ENCODE peak calls at places on chromosomes 7 and 10, in five cellular contexts. One of them, this sample, is unnamed.

GRCh38 chr7:132309102-132309805 is 267.0 kb downstream of the PLXNA4 start:
- DNase-seq in sigmoid colon: no peak
- DNase-seq in CD4-positive, alpha-beta memory T cell: no peak
- DNase-seq in epithelial cell of esophagus: no peak
- DNase-seq in BJ: no peak
- DNase-seq in this sample: no peak

GRCh38 chr10:110150981-110151380 is 56.4 kb upstream of the MXI1 start:
- DNase-seq in sigmoid colon: no peak
- DNase-seq in CD4-positive, alpha-beta memory T cell: no peak
- DNase-seq in epithelial cell of esophagus: no peak
- DNase-seq in BJ: no peak
- DNase-seq in this sample: no peak

GRCh38 chr7:50679218-50680007 is 103.3 kb downstream of the GRB10 start:
- DNase-seq in sigmoid colon: no peak
- DNase-seq in CD4-positive, alpha-beta memory T cell: peak; percentile 56
- DNase-seq in epithelial cell of esophagus: peak; percentile 60
- DNase-seq in BJ: no peak
- DNase-seq in this sample: no peak

GRCh38 chr10:25068152-25069058 is 52.0 kb downstream of the THNSL1 start:
- DNase-seq in sigmoid colon: no peak
- DNase-seq in CD4-positive, alpha-beta memory T cell: no peak
- DNase-seq in epithelial cell of esophagus: peak; percentile 100
- DNase-seq in BJ: no peak
- DNase-seq in this sample: no peak

GRCh38 chr7:106281919-106282318 is 2.9 kb downstream of the NAMPT start:
- DNase-seq in sigmoid colon: no peak
- DNase-seq in CD4-positive, alpha-beta memory T cell: no peak
- DNase-seq in epithelial cell of esophagus: no peak
- DNase-seq in BJ: no peak
- DNase-seq in this sample: no peak

GRCh38 chr7:132183822-132184380 is 392.4 kb downstream of the PLXNA4 start:
- DNase-seq in sigmoid colon: peak; percentile 50
- DNase-seq in CD4-positive, alpha-beta memory T cell: no peak
- DNase-seq in epithelial cell of esophagus: no peak
- DNase-seq in BJ: no peak
- DNase-seq in this sample: no peak

GRCh38 chr10:60978287-60979115 is 34.5 kb upstream of the RHOBTB1 start:
- DNase-seq in sigmoid colon: no peak
- DNase-seq in CD4-positive, alpha-beta memory T cell: no peak
- DNase-seq in epithelial cell of esophagus: peak; percentile 58
- DNase-seq in BJ: no peak
- DNase-seq in this sample: no peak

GRCh38 chr10:17290226-17290625 is 62.2 kb downstream of the VIM start:
- DNase-seq in sigmoid colon: no peak
- DNase-seq in CD4-positive, alpha-beta memory T cell: peak; percentile 13
- DNase-seq in epithelial cell of esophagus: peak; percentile 66
- DNase-seq in BJ: no peak
- DNase-seq in this sample: no peak

GRCh38 chr7:95772771-95773581 is 622 bp downstream of the DYNC1I1 start:
- DNase-seq in sigmoid colon: peak; percentile 91
- DNase-seq in CD4-positive, alpha-beta memory T cell: no peak
- DNase-seq in epithelial cell of esophagus: peak; percentile 16
- DNase-seq in BJ: no peak
- DNase-seq in this sample: no peak

GRCh38 chr10:15035385-15036301 is 8.1 kb upstream of the OLAH start:
- DNase-seq in sigmoid colon: no peak
- DNase-seq in CD4-positive, alpha-beta memory T cell: no peak
- DNase-seq in epithelial cell of esophagus: no peak
- DNase-seq in BJ: no peak
- DNase-seq in this sample: no peak

GRCh38 chr7:127920787-127921438 is 110.3 kb downstream of the LRRC4 start:
- DNase-seq in sigmoid colon: no peak
- DNase-seq in CD4-positive, alpha-beta memory T cell: no peak
- DNase-seq in epithelial cell of esophagus: peak; percentile 41
- DNase-seq in BJ: peak; percentile 55
- DNase-seq in this sample: no peak

GRCh38 chr7:6530626-6531491 is 20.4 kb downstream of the GRID2IP start:
- DNase-seq in sigmoid colon: no peak
- DNase-seq in CD4-positive, alpha-beta memory T cell: peak; percentile 15
- DNase-seq in epithelial cell of esophagus: peak; percentile 13
- DNase-seq in BJ: no peak
- DNase-seq in this sample: no peak

GRCh38 chr7:91569702-91570457 is 305.6 kb downstream of the FZD1 start:
- DNase-seq in sigmoid colon: no peak
- DNase-seq in CD4-positive, alpha-beta memory T cell: no peak
- DNase-seq in epithelial cell of esophagus: peak; percentile 49
- DNase-seq in BJ: no peak
- DNase-seq in this sample: no peak

GRCh38 chr10:59991661-59992060 is 85.3 kb upstream of the CCDC6 start:
- DNase-seq in sigmoid colon: peak; percentile 71
- DNase-seq in CD4-positive, alpha-beta memory T cell: no peak
- DNase-seq in epithelial cell of esophagus: peak; percentile 88
- DNase-seq in BJ: peak; percentile 5
- DNase-seq in this sample: no peak

GRCh38 chr10:100327007-100327700 is 2.9 kb downstream of the PKD2L1 start:
- DNase-seq in sigmoid colon: no peak
- DNase-seq in CD4-positive, alpha-beta memory T cell: no peak
- DNase-seq in epithelial cell of esophagus: no peak
- DNase-seq in BJ: no peak
- DNase-seq in this sample: peak; percentile 82
- H3K4me3 ChIP-seq in sigmoid colon: no peak overlapping the region
- H3K4me3 ChIP-seq in CD4-positive, alpha-beta memory T cell: no peak overlapping the region
- H3K4me3 ChIP-seq in epithelial cell of esophagus: no peak overlapping the region
- H3K4me3 ChIP-seq in BJ: no peak overlapping the region
- H3K4me3 ChIP-seq in this sample: no peak overlapping the region

DNA sequence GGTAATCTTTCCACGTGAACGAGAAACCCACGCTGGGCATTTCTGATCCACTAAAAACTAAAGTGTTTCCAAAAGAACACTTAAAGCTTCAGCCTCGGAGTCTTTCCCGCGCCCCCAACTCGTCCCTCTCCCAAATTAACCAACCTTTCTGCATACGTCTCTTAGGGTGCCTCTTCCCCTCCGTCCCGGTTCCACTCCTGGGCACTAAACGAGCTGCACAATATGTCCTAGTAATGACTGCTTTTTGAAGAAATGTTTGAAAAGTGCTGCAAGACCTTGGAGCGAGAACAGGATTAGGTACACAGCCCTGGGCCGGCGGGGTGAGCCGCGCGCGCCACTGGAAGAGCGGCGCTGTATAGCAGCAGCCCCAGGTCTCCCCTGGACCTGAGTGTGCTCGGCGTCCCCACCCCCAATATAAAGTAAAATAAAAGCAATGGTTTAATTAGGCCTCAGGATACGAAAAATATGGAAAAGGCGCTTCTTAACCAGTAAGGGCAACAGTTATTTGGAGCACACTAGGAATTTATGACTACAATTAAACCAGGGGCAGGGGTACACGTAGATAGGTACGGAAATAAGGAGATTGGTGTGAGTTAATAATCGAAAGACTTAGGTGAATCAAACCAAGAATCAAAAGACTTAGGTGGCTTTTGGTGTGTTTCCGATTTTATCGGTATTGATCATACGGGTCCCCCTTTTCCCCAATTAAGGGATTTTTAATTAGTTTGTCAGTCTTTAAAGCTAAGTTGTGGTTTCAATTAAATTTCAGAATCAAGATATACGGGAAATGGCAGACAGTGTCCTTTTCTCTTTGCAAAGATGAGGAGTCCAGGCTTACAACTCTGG is 1.9 kb downstream of the TET1 start:
- DNase-seq in sigmoid colon: no peak
- DNase-seq in CD4-positive, alpha-beta memory T cell: no peak
- DNase-seq in epithelial cell of esophagus: peak; percentile 11
- DNase-seq in BJ: no peak
- DNase-seq in this sample: no peak
- H3K4me3 ChIP-seq in sigmoid colon: peak overlapping the region; percentile 75
- H3K4me3 ChIP-seq in CD4-positive, alpha-beta memory T cell: no peak overlapping the region
- H3K4me3 ChIP-seq in epithelial cell of esophagus: no peak overlapping the region
- H3K4me3 ChIP-seq in BJ: peak overlapping the region; percentile 77
- H3K4me3 ChIP-seq in this sample: no peak overlapping the region

DNA sequence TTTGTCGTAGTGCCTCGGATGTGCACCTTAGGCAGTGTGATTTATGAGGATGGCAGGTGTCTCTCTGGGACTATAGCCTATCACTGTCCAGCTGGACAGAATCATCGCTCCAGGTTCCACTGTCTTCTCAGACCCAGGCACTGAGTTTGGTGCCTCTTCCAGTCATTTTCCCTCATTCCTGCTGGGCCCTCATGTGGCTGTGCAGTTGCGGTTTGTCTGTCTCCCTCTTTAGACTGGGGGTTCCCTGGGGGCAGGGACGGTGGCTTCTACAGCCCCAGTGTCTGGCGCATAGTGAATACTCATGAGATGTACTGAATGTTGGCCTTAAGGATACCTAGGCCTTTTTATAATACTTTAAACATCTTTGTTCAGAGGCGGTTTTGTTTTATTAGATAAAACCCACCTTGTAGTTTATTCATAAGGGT is 28.9 kb downstream of the CCM2 start:
- DNase-seq in sigmoid colon: no peak
- DNase-seq in CD4-positive, alpha-beta memory T cell: no peak
- DNase-seq in epithelial cell of esophagus: no peak
- DNase-seq in BJ: no peak
- DNase-seq in this sample: no peak
- H3K4me3 ChIP-seq in sigmoid colon: no peak overlapping the region
- H3K4me3 ChIP-seq in CD4-positive, alpha-beta memory T cell: peak overlapping the region; percentile 97
- H3K4me3 ChIP-seq in epithelial cell of esophagus: no peak overlapping the region
- H3K4me3 ChIP-seq in BJ: no peak overlapping the region
- H3K4me3 ChIP-seq in this sample: peak overlapping the region; percentile 58

DNA sequence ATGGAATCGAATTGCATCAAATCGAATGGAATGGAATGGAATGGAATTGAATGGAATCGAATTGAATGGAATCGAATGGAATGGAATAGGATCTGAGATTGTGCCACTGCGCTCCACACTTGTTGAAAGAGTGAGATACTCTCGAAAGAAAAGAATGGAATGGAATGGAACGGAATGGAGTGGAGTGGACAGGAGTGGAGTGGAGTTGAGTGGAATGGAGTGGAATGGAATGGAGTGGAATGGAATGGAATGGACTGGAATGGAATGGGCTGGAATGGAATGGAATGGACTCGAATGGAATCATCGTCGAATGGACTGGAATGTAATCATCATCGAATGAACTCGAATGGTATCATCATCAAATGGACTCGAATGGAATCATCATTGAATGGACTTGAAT is 38.0 kb downstream of the ZNF716 start:
- DNase-seq in sigmoid colon: no peak
- DNase-seq in CD4-positive, alpha-beta memory T cell: no peak
- DNase-seq in epithelial cell of esophagus: no peak
- DNase-seq in BJ: no peak
- DNase-seq in this sample: no peak
- H3K4me3 ChIP-seq in sigmoid colon: no peak overlapping the region
- H3K4me3 ChIP-seq in CD4-positive, alpha-beta memory T cell: no peak overlapping the region
- H3K4me3 ChIP-seq in epithelial cell of esophagus: no peak overlapping the region
- H3K4me3 ChIP-seq in BJ: no peak overlapping the region
- H3K4me3 ChIP-seq in this sample: no peak overlapping the region

GRCh38 chr10:82576093-82576492 is 701.1 kb downstream of the NRG3 start:
- DNase-seq in sigmoid colon: no peak
- DNase-seq in CD4-positive, alpha-beta memory T cell: no peak
- DNase-seq in epithelial cell of esophagus: no peak
- DNase-seq in BJ: no peak
- DNase-seq in this sample: no peak

DNA sequence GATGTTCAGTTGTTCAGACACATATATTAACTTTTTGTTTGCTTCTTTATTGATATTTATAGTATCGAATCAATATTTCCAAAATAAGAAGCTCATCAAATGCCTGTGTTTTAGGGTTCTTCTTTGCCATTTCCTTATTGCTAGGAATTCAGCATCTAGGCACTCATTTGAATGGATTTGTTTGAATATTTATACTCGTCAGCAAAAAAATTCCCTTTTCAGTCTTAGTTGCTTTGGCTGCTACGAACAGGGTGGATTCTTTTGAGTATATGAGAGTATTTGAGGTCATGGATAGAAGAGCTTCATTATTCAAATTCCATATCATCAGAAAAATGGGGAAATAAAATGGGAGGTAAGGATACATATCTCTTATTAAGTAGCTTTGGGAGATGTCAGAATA is 706.9 kb downstream of the NRG3 start:
- DNase-seq in sigmoid colon: no peak
- DNase-seq in CD4-positive, alpha-beta memory T cell: no peak
- DNase-seq in epithelial cell of esophagus: no peak
- DNase-seq in BJ: no peak
- DNase-seq in this sample: no peak
- H3K4me3 ChIP-seq in sigmoid colon: no peak overlapping the region
- H3K4me3 ChIP-seq in CD4-positive, alpha-beta memory T cell: no peak overlapping the region
- H3K4me3 ChIP-seq in epithelial cell of esophagus: no peak overlapping the region
- H3K4me3 ChIP-seq in BJ: no peak overlapping the region
- H3K4me3 ChIP-seq in this sample: no peak overlapping the region

GRCh38 chr10:29144126-29144525 is 144.7 kb upstream of the LYZL1 start:
- DNase-seq in sigmoid colon: no peak
- DNase-seq in CD4-positive, alpha-beta memory T cell: no peak
- DNase-seq in epithelial cell of esophagus: no peak
- DNase-seq in BJ: no peak
- DNase-seq in this sample: no peak
- H3K4me3 ChIP-seq in sigmoid colon: no peak overlapping the region
- H3K4me3 ChIP-seq in CD4-positive, alpha-beta memory T cell: no peak overlapping the region
- H3K4me3 ChIP-seq in epithelial cell of esophagus: no peak overlapping the region
- H3K4me3 ChIP-seq in BJ: no peak overlapping the region
- H3K4me3 ChIP-seq in this sample: no peak overlapping the region